ENCODE peak calls at places on chromosome 9, in nine cellular contexts. B is ACHN; H is fibroblast of pulmonary artery; R is activated CD4-positive, alpha-beta T cell treated with anti-CD3 and anti-CD28 coated beads for 36 hours; S is midbrain; D is astrocyte of the hippocampus; P is nephron progenitor cell; V is iris pigment epithelial cell; M is kidney. W is an unnamed sample.

GRCh38 chr9:78369644-78370219 is 72.8 kb downstream of the PSAT1 start:
- DNase-seq in B (peak), H (peak), R (peak), S (peak), D (peak), P (peak), V (peak), M (peak), W (peak)

GRCh38 chr9:70954126-70954525 is 167.3 kb downstream of the TRPM3 start:
- DNase-seq in B (peak), H (peak), R (no peak), S (no peak), D (peak), P (no peak), V (peak), M (no peak), W (peak)

GRCh38 chr9:133210609-133211008 is 1.6 kb upstream of the OBP2B start:
- DNase-seq in B (no peak), H (no peak), R (no peak), S (no peak), D (no peak), P (no peak), V (no peak), M (peak), W (no peak)

GRCh38 chr9:6552738-6553121 is 92.8 kb downstream of the GLDC start:
- DNase-seq in B (no peak), H (peak), R (no peak), S (no peak), D (peak), P (no peak), V (peak), M (no peak), W (no peak)

GRCh38 chr9:131020388-131020787 is 11.4 kb downstream of the LAMC3 start:
- DNase-seq in B (no peak), H (peak), R (no peak), S (no peak), D (peak), P (no peak), V (peak), M (no peak), W (no peak)

GRCh38 chr9:137241490-137242328 is 622 bp downstream of the TUBB4B start:
- DNase-seq in B (peak), H (peak), R (peak), S (no peak), D (peak), P (no peak), V (peak), M (peak), W (no peak)

GRCh38 chr9:13139641-13140171 is 139.8 kb downstream of the MPDZ start:
- DNase-seq in B (peak), H (peak), R (no peak), S (peak), D (peak), P (no peak), V (peak), M (no peak), W (peak)

GRCh38 chr9:122144836-122145235 is 14.7 kb downstream of the NDUFA8 start:
- DNase-seq in B (no peak), H (no peak), R (no peak), S (no peak), D (no peak), P (no peak), V (peak), M (no peak), W (no peak)

GRCh38 chr9:38358390-38359296 is 33.9 kb upstream of the ALDH1B1 start:
- DNase-seq in B (no peak), H (no peak), R (no peak), S (no peak), D (peak), P (no peak), V (no peak), M (no peak), W (no peak)

GRCh38 chr9:69425402-69425801 is 100.4 kb downstream of the ENTREP1 start:
- DNase-seq in B (no peak), H (no peak), R (no peak), S (peak), D (no peak), P (no peak), V (no peak), M (no peak), W (no peak)

GRCh38 chr9:129697111-129697955 is 31.9 kb downstream of the PRRX2 start:
- DNase-seq in B (peak), H (peak), R (peak), S (no peak), D (peak), P (peak), V (peak), M (peak), W (no peak)

GRCh38 chr9:16509946-16510504 is 360.4 kb downstream of the BNC2 start:
- DNase-seq in B (peak), H (peak), R (no peak), S (no peak), D (peak), P (no peak), V (peak), M (no peak), W (peak)

GRCh38 chr9:118732998-118733397 is 636.2 kb downstream of the BRINP1 start:
- DNase-seq in B (no peak), H (no peak), R (no peak), S (no peak), D (no peak), P (no peak), V (no peak), M (no peak), W (no peak)